ENCODE peak calls at places on chromosomes 3 and 15, in ten cellular contexts. L is tibial artery, M is psoas muscle, H is heart left ventricle, K is cardiac muscle cell, D is lower lobe of right lung, W is neural progenitor cell, G is endodermal cell, A is tibial nerve, P is left ventricle myocardium inferior. X is an unnamed sample. For H3K27me3, the result is how much of the 10 kb centered on the place peaks cover.

GRCh38 chr3:46713898-46714552 is 3.6 kb downstream of the PRSS50 start:
- DNase-seq in G (peak), H (no peak), W (no peak), P (no peak), K (no peak), D (no peak), L (peak), A (no peak), M (no peak), X (no peak)

GRCh38 chr3:195013962-195014361 is 257.0 kb downstream of the XXYLT1 start:
- DNase-seq in D (no peak), G (no peak), H (no peak), K (no peak), W (no peak), L (peak), A (no peak), P (no peak), M (no peak), X (no peak)

GRCh38 chr3:183393625-183394024 is 34.8 kb downstream of the MCF2L2 start:
- DNase-seq in K (peak), M (no peak), P (no peak), A (no peak), L (no peak), W (no peak), D (no peak), H (no peak), G (no peak), X (no peak)

GRCh38 chr3:126081618-126082333 is 2.1 kb downstream of the SLC41A3 start:
- DNase-seq in K (peak), G (peak), D (no peak), A (no peak), M (peak), P (no peak), L (no peak), W (no peak), H (peak), X (peak)

GRCh38 chr3:172135766-172136729 is 96.7 kb downstream of the FNDC3B start:
- DNase-seq in P (no peak), G (no peak), H (no peak), L (no peak), M (no peak), K (peak), D (no peak), W (no peak), A (no peak), X (no peak)

GRCh38 chr3:115790759-115791158 is 167.4 kb downstream of the GAP43 start:
- DNase-seq in D (no peak), G (peak), M (no peak), L (no peak), P (no peak), W (no peak), A (no peak), K (peak), H (no peak), X (no peak)

GRCh38 chr15:98174286-98174685 is 213.8 kb downstream of the ARRDC4 start:
- DNase-seq in G (peak), H (no peak), P (no peak), M (no peak), W (no peak), K (no peak), L (no peak), A (no peak), D (no peak), X (no peak)

GRCh38 chr15:95609096-95609495 is 721.4 kb upstream of the NR2F2 start:
- DNase-seq in H (no peak), M (no peak), K (peak), D (no peak), P (no peak), A (no peak), L (no peak), W (no peak), G (no peak), X (no peak)

GRCh38 chr15:62734706-62735105 is 307.8 kb upstream of the TPM1 start:
- DNase-seq in P (no peak), G (peak), D (no peak), K (no peak), W (peak), H (no peak), M (no peak), L (no peak), A (no peak), X (no peak)

GRCh38 chr15:63909819-63910437 is 76.2 kb upstream of the HERC1 start:
- DNase-seq in H (no peak), A (no peak), D (no peak), M (no peak), G (no peak), P (no peak), K (peak), W (no peak), L (peak), X (no peak)

GRCh38 chr3:36876181-36876936 is 68.5 kb downstream of the TRANK1 start:
- DNase-seq in P (no peak), K (no peak), D (no peak), H (no peak), M (no peak), L (no peak), W (no peak), G (no peak), A (no peak), X (no peak)
- H3K27ac ChIP-seq in P (no peak), K (no peak), D (peak), H (no peak), M (no peak), L (no peak), W (no peak), G (no peak), A (no peak), X (no peak)

GRCh38 chr3:134033315-134033996 is 3.7 kb upstream of the SLCO2A1 start:
- DNase-seq in K (no peak), W (no peak), L (no peak), A (no peak), D (no peak), H (no peak), M (no peak), G (no peak), P (no peak), X (no peak)

GRCh38 chr3:134029734-134030381 is at the start of gene SLCO2A1:
- DNase-seq in W (peak), P (peak), A (no peak), H (no peak), M (peak), D (peak), K (peak), G (peak), L (no peak), X (peak)

GRCh38 chr3:134030382-134030753 is 643 bp upstream of the SLCO2A1 start:
- DNase-seq in H (no peak), G (peak), A (no peak), P (no peak), W (peak), K (no peak), D (no peak), L (no peak), M (no peak), X (peak)

GRCh38 chr3:134030801-134031619 is 1.3 kb upstream of the SLCO2A1 start:
- DNase-seq in D (no peak), W (no peak), P (no peak), L (no peak), K (no peak), M (no peak), A (no peak), G (no peak), H (no peak), X (no peak)

GRCh38 chr3:134031620-134031915 is 1.8 kb upstream of the SLCO2A1 start:
- DNase-seq in M (no peak), P (no peak), G (no peak), H (no peak), A (no peak), D (no peak), K (no peak), L (no peak), W (no peak), X (no peak)
- TF ChIP-seq CTCF in M (no peak), P (no peak), G (no peak), H (no peak), A (no peak), D (no peak), K (no peak), L (no peak), W (no peak), X (no peak)

DNA sequence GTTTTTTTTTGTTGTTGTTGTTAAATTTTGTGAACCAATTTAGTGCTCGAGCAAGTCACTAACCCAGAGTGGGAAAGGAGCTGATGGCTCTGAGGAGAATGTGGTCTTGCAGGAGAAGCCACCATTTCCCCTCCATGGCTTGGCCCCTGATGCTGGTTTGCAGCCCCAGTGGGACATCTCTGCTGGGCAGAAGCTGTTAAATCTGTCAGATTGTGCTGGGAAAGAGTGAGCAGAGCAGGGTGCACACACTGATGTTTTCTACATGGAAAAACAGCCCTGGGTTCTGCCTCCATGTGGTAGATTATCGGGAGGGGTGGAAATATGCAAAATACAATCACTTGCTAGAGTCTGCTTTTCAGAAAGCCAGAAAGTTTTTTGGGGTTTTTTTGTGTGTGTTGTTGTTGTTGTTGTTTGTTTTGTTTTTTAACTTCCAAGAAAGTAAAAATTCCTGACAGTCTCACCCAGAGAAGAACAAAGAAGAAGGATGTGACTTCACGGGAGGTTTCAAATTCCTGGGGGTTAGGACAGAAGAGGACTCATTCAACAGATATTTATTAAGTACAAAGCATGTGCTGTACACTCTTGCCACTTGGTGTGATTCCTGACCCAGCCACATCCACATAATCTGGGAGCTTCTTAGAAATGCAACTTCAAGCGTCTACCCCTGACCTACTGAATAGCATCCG is 133.7 kb downstream of the FOXB1 start:
- DNase-seq in K (peak), M (no peak), P (no peak), D (no peak), L (no peak), A (no peak), G (peak), H (no peak), W (no peak), X (no peak)
- H3K27me3 ChIP-seq in K (under half), M (under half), P (half or more), D (under half), L (under half), A (under half), G (under half), H (under half), W (under half), X (under half)

GRCh38 chr15:22799902-22800301 is 13.5 kb downstream of the NIPA1 start:
- DNase-seq in M (no peak), H (no peak), P (no peak), D (no peak), A (no peak), L (no peak), G (no peak), W (no peak), K (no peak), X (no peak)

GRCh38 chr15:22794621-22795167 is 8.2 kb downstream of the NIPA1 start:
- DNase-seq in H (no peak), W (no peak), P (no peak), G (no peak), D (no peak), K (no peak), M (no peak), L (peak), A (no peak), X (no peak)

GRCh38 chr15:22795206-22796063 is 9.0 kb downstream of the NIPA1 start:
- DNase-seq in K (no peak), G (peak), A (no peak), L (peak), M (no peak), P (no peak), H (no peak), D (no peak), W (no peak), X (no peak)

GRCh38 chr15:22796079-22796478 is 9.6 kb downstream of the NIPA1 start:
- DNase-seq in M (no peak), H (no peak), L (no peak), D (no peak), W (no peak), P (no peak), G (no peak), A (no peak), K (no peak), X (no peak)

DNA sequence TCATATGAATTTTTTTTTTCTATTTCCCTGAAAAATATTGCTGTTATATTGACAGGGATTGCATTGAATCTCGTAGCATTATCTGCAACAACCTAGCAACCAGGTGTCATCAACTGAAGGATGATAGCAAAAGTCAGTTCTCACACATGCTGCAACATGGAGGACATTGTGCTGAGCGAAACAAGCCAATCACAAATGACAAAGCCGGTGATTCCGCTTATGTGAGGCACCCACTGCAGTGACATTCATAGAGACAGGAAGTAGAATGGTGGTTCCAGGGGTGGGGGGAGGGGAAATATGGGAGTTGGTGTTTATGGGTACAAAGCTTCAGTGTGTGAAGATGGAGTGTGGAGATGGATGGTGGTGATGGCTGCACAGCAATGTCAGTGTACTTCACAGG is 7.6 kb downstream of the NIPA1 start:
- DNase-seq in M (no peak), G (no peak), D (no peak), W (no peak), K (no peak), A (no peak), H (no peak), P (no peak), L (no peak), X (no peak)
- H3K27ac ChIP-seq in M (no peak), G (no peak), D (no peak), W (no peak), K (no peak), A (no peak), H (no peak), P (no peak), L (no peak), X (no peak)

GRCh38 chr15:67051088-67051659 is 14.2 kb upstream of the SMAD3 start:
- DNase-seq in P (no peak), W (no peak), M (no peak), K (no peak), L (peak), G (no peak), D (no peak), H (no peak), A (no peak), X (no peak)

GRCh38 chr15:67049351-67050044 is 15.9 kb upstream of the SMAD3 start:
- DNase-seq in A (no peak), K (peak), W (no peak), H (no peak), L (peak), M (no peak), P (no peak), G (no peak), D (no peak), X (no peak)

GRCh38 chr15:67048281-67049279 is 16.8 kb upstream of the SMAD3 start:
- DNase-seq in P (peak), W (no peak), G (no peak), D (peak), M (no peak), A (no peak), L (peak), H (peak), K (peak), X (no peak)

GRCh38 chr15:67050522-67051087 is 14.8 kb upstream of the SMAD3 start:
- DNase-seq in A (no peak), H (no peak), D (no peak), K (no peak), L (no peak), W (no peak), M (no peak), G (no peak), P (no peak), X (no peak)

GRCh38 chr15:67050062-67050461 is 15.3 kb upstream of the SMAD3 start:
- DNase-seq in M (no peak), G (no peak), W (no peak), H (no peak), D (no peak), A (no peak), K (peak), L (no peak), P (no peak), X (no peak)
- TF ChIP-seq CTCF in M (no peak), G (no peak), W (no peak), H (no peak), D (no peak), A (no peak), K (no peak), L (no peak), P (no peak), X (no peak)